ENCODE peak calls at places on chromosomes 7 and 10, in five cellular contexts. M is activated naive CD8-positive, alpha-beta T cell treated with anti-CD3 and anti-CD28 coated beads, Interleukin-2, amount 10 ng/mL, durations not matched to agents 7 days and 5 days; L is bronchial epithelial cell; W is H4; Y is ureter. X is an unnamed sample.

GRCh38 chr10:114448897-114449296 is 44.6 kb upstream of the AFAP1L2 start:
- DNase-seq in M (no peak), L (no peak), W (no peak), Y (no peak), X (no peak)

GRCh38 chr7:111694376-111694775 is 132.1 kb upstream of the IMMP2L start:
- DNase-seq in M (no peak), L (no peak), W (no peak), Y (no peak), X (no peak)

GRCh38 chr7:151017953-151018420 is 6.3 kb downstream of the ATG9B start:
- DNase-seq in M (peak), L (no peak), W (no peak), Y (peak), X (peak)

GRCh38 chr10:119161680-119162079 is 3.8 kb downstream of the SFXN4 start:
- DNase-seq in M (no peak), L (peak), W (no peak), Y (no peak), X (no peak)

GRCh38 chr10:112271982-112272381 is 11.2 kb upstream of the TECTB start:
- DNase-seq in M (no peak), L (peak), W (no peak), Y (no peak), X (no peak)

GRCh38 chr10:49182776-49183175 is 5.4 kb downstream of the TMEM273 start:
- DNase-seq in M (no peak), L (no peak), W (no peak), Y (no peak), X (no peak)

GRCh38 chr10:28077889-28078288 is 79.0 kb upstream of the ODAD2 start:
- DNase-seq in M (no peak), L (peak), W (no peak), Y (no peak), X (no peak)

GRCh38 chr10:124217906-124218769 is 124.7 kb upstream of the CHST15 start:
- DNase-seq in M (no peak), L (peak), W (no peak), Y (no peak), X (peak)

GRCh38 chr7:122688385-122688998 is 10.4 kb downstream of the RNF133 start:
- DNase-seq in M (no peak), L (no peak), W (no peak), Y (no peak), X (no peak)

GRCh38 chr7:89334785-89335184 is 539.2 kb upstream of the TEX47 start:
- DNase-seq in M (no peak), L (no peak), W (peak), Y (no peak), X (no peak)

GRCh38 chr10:1267148-1267547 is 211.0 kb downstream of the WDR37 start:
- DNase-seq in M (no peak), L (no peak), W (no peak), Y (peak), X (no peak)

GRCh38 chr7:107856806-107857540 is 34.0 kb upstream of the DLD start:
- DNase-seq in M (no peak), L (no peak), W (peak), Y (no peak), X (peak)

GRCh38 chr10:70682920-70683600 is 10.8 kb downstream of the ADAMTS14 start:
- DNase-seq in M (no peak), L (peak), W (no peak), Y (no peak), X (no peak)

GRCh38 chr10:48455392-48456151 is 149.1 kb downstream of the MAPK8 start:
- DNase-seq in M (peak), L (no peak), W (no peak), Y (peak), X (no peak)

GRCh38 chr10:517236-517635 is 172.2 kb downstream of the DIP2C start:
- DNase-seq in M (no peak), L (no peak), W (no peak), Y (no peak), X (no peak)

GRCh38 chr7:52525772-52526341 is 509.6 kb upstream of the POM121L12 start:
- DNase-seq in M (no peak), L (no peak), W (no peak), Y (no peak), X (no peak)

GRCh38 chr7:148524479-148525173 is 65.9 kb upstream of the C7orf33 start:
- DNase-seq in M (no peak), L (no peak), W (no peak), Y (no peak), X (no peak)

GRCh38 chr10:63206997-63207952 is 74.1 kb downstream of the NRBF2 start:
- DNase-seq in M (no peak), L (no peak), W (no peak), Y (no peak), X (peak)

GRCh38 chr7:67022501-67022900 is 25.9 kb downstream of the TYW1 start:
- DNase-seq in M (no peak), L (no peak), W (no peak), Y (no peak), X (no peak)

GRCh38 chr10:46550076-46550790 is 6.2 kb downstream of the GPRIN2 start:
- DNase-seq in M (no peak), L (no peak), W (no peak), Y (peak), X (peak)

GRCh38 chr10:11204355-11204879 is 186.7 kb downstream of the CELF2 start:
- DNase-seq in M (no peak), L (no peak), W (no peak), Y (no peak), X (no peak)

GRCh38 chr7:158613481-158613880 is 25.9 kb upstream of the PTPRN2 start:
- DNase-seq in M (no peak), L (no peak), W (peak), Y (no peak), X (no peak)

GRCh38 chr7:99447943-99448342 is 9.2 kb downstream of the CPSF4 start:
- DNase-seq in M (no peak), L (no peak), W (no peak), Y (no peak), X (no peak)

GRCh38 chr7:157737151-157738063 is 400.6 kb downstream of the DNAJB6 start:
- DNase-seq in M (no peak), L (no peak), W (no peak), Y (no peak), X (no peak)

GRCh38 chr10:31134303-31134928 is 102.8 kb upstream of the ZNF438 start:
- DNase-seq in M (peak), L (peak), W (peak), Y (no peak), X (no peak)

GRCh38 chr7:129271500-129272355 is 46.9 kb downstream of the AHCYL2 start:
- DNase-seq in M (no peak), L (peak), W (peak), Y (peak), X (peak)

GRCh38 chr7:127954371-127954770 is 76.9 kb downstream of the LRRC4 start:
- DNase-seq in M (no peak), L (no peak), W (no peak), Y (no peak), X (no peak)

GRCh38 chr10:132174237-132174636 is 12.5 kb upstream of the DPYSL4 start:
- DNase-seq in M (no peak), L (no peak), W (no peak), Y (no peak), X (no peak)

GRCh38 chr10:119029613-119030420 is at the start of gene NANOS1:
- DNase-seq in M (no peak), L (no peak), W (no peak), Y (no peak), X (no peak)

GRCh38 chr7:123924941-123925340 is at the start of gene SPAM1:
- DNase-seq in M (no peak), L (no peak), W (no peak), Y (no peak), X (no peak)

GRCh38 chr10:930415-931325 is 835 bp downstream of the LARP4B start:
- DNase-seq in M (peak), L (peak), W (no peak), Y (peak), X (no peak)

GRCh38 chr10:103638948-103639347 is 145.4 kb downstream of the NEURL1 start:
- DNase-seq in M (no peak), L (no peak), W (no peak), Y (no peak), X (no peak)

GRCh38 chr10:96090463-96090800 is 39.7 kb upstream of the ZNF518A start:
- DNase-seq in M (no peak), L (no peak), W (no peak), Y (no peak), X (no peak)

GRCh38 chr10:62306663-62307062 is 38.0 kb upstream of the RTKN2 start:
- DNase-seq in M (no peak), L (no peak), W (no peak), Y (no peak), X (no peak)

GRCh38 chr10:113335603-113336002 is 217.2 kb upstream of the HABP2 start:
- DNase-seq in M (no peak), L (no peak), W (no peak), Y (no peak), X (no peak)

GRCh38 chr10:1358860-1359598 is 302.8 kb downstream of the WDR37 start:
- DNase-seq in M (no peak), L (no peak), W (no peak), Y (no peak), X (no peak)